ENCODE peak calls at places on chromosome 15, in seven cellular contexts. One of them, this sample, is unnamed.

GRCh38 chr15:31387101-31387482 is 60.5 kb downstream of the KLF13 start:
- DNase-seq in retina: no peak
- DNase-seq in amniotic stem cell: no peak
- DNase-seq in DMS53: no peak
- DNase-seq in T follicular helper cell: no peak
- DNase-seq in activated B cell treated with CpG ODN at 0.5 μM for 24 hours: no peak
- DNase-seq in AG09319: no peak
- DNase-seq in this sample: peak

GRCh38 chr15:70956196-70956595 is 63.6 kb downstream of the LRRC49 start:
- DNase-seq in T follicular helper cell: no peak
- DNase-seq in retina: no peak
- DNase-seq in AG09319: no peak
- DNase-seq in activated B cell treated with CpG ODN at 0.5 μM for 24 hours: no peak
- DNase-seq in DMS53: no peak
- DNase-seq in amniotic stem cell: peak
- DNase-seq in this sample: peak

GRCh38 chr15:72231847-72232461 is 964 bp upstream of the PKM start:
- DNase-seq in retina: no peak
- DNase-seq in AG09319: no peak
- DNase-seq in amniotic stem cell: peak
- DNase-seq in DMS53: peak
- DNase-seq in T follicular helper cell: peak
- DNase-seq in activated B cell treated with CpG ODN at 0.5 μM for 24 hours: no peak
- DNase-seq in this sample: peak

GRCh38 chr15:73965094-73965729 is 26.9 kb downstream of the STOML1 start:
- DNase-seq in DMS53: no peak
- DNase-seq in AG09319: no peak
- DNase-seq in retina: no peak
- DNase-seq in activated B cell treated with CpG ODN at 0.5 μM for 24 hours: no peak
- DNase-seq in T follicular helper cell: no peak
- DNase-seq in amniotic stem cell: no peak
- DNase-seq in this sample: peak

GRCh38 chr15:64731012-64731806 is 44.2 kb downstream of the RBPMS2 start:
- DNase-seq in AG09319: peak
- DNase-seq in retina: peak
- DNase-seq in DMS53: peak
- DNase-seq in amniotic stem cell: peak
- DNase-seq in activated B cell treated with CpG ODN at 0.5 μM for 24 hours: peak
- DNase-seq in T follicular helper cell: peak
- DNase-seq in this sample: peak

GRCh38 chr15:57784081-57784488 is 77.6 kb downstream of the POLR2M start:
- DNase-seq in activated B cell treated with CpG ODN at 0.5 μM for 24 hours: no peak
- DNase-seq in AG09319: peak
- DNase-seq in T follicular helper cell: no peak
- DNase-seq in DMS53: no peak
- DNase-seq in retina: peak
- DNase-seq in amniotic stem cell: peak
- DNase-seq in this sample: no peak

GRCh38 chr15:73926191-73927002 is at the start of gene LOXL1:
- DNase-seq in AG09319: no peak
- DNase-seq in T follicular helper cell: no peak
- DNase-seq in DMS53: peak
- DNase-seq in retina: peak
- DNase-seq in amniotic stem cell: peak
- DNase-seq in activated B cell treated with CpG ODN at 0.5 μM for 24 hours: no peak
- DNase-seq in this sample: peak

GRCh38 chr15:44094776-44095175 is 100.3 kb downstream of the FRMD5 start:
- DNase-seq in amniotic stem cell: no peak
- DNase-seq in T follicular helper cell: no peak
- DNase-seq in retina: no peak
- DNase-seq in DMS53: no peak
- DNase-seq in AG09319: no peak
- DNase-seq in activated B cell treated with CpG ODN at 0.5 μM for 24 hours: no peak
- DNase-seq in this sample: no peak

GRCh38 chr15:76696840-76697239 is 208.3 kb downstream of the SCAPER start:
- DNase-seq in amniotic stem cell: no peak
- DNase-seq in activated B cell treated with CpG ODN at 0.5 μM for 24 hours: no peak
- DNase-seq in AG09319: no peak
- DNase-seq in DMS53: no peak
- DNase-seq in retina: no peak
- DNase-seq in T follicular helper cell: no peak
- DNase-seq in this sample: no peak

This sample was measured in NCI-H69.